ENCODE peak calls at places on chromosome 2, in seven cellular contexts. W is stimulated activated CD8-positive, alpha-beta memory T cell treated with anti-CD3 and anti-CD28 coated beads, Interleukin-4, amount 100 ng/mL, for 24 hours; Y is T-helper 1 cell; P is mesenchymal stem cell; S is HFF-Myc; Z is substantia nigra; M is HCEC 1CT. Q is an unnamed sample.

GRCh38 chr2:177758591-177759371 is 313.8 kb downstream of the PDE11A start:
- DNase-seq in P (peak), Y (no peak), W (no peak), Z (peak), M (peak), S (no peak), Q (no peak)

GRCh38 chr2:30394096-30394495 is 53.0 kb upstream of the LCLAT1 start:
- DNase-seq in S (no peak), Z (no peak), P (no peak), W (no peak), Y (no peak), M (no peak), Q (no peak)

GRCh38 chr2:101958071-101958470 is 33.7 kb upstream of the IL1R2 start:
- DNase-seq in M (peak), W (no peak), P (peak), Z (no peak), Y (no peak), S (no peak), Q (no peak)

GRCh38 chr2:104845552-104845931 is 8.4 kb upstream of the POU3F3 start:
- DNase-seq in P (no peak), Y (no peak), W (no peak), M (no peak), S (no peak), Z (no peak), Q (no peak)

GRCh38 chr2:119419065-119419464 is 12.6 kb upstream of the TMEM37 start:
- DNase-seq in M (no peak), Z (no peak), Y (no peak), P (no peak), S (no peak), W (no peak), Q (no peak)

GRCh38 chr2:119426801-119427395 is 4.8 kb upstream of the TMEM37 start:
- DNase-seq in Z (no peak), P (peak), M (peak), W (no peak), Y (no peak), S (no peak), Q (no peak)

GRCh38 chr2:162196611-162197010 is 44.6 kb upstream of the GCG start:
- DNase-seq in Y (no peak), M (peak), W (no peak), S (no peak), Z (no peak), P (peak), Q (no peak)

GRCh38 chr2:172220111-172220510 is 117.4 kb upstream of the DLX2 start:
- DNase-seq in P (no peak), Y (no peak), S (no peak), Z (no peak), W (no peak), M (no peak), Q (no peak)